ENCODE peak calls at places on chromosomes 11 and 22, in four cellular contexts. G is adipocyte, Q is NCI-H1105, E is NCI-H774. H is an unnamed sample.

GRCh38 chr11:68004551-68005335 is 846 bp upstream of the UNC93B1 start:
- DNase-seq in Q (no peak), G (no peak), E (no peak), H (no peak)

GRCh38 chr11:111334495-111335123 is 36.3 kb downstream of the POU2AF3 start:
- DNase-seq in E (peak), G (no peak), Q (peak), H (no peak)

GRCh38 chr22:39153220-39153860 is 860 bp upstream of the CBX7 start:
- DNase-seq in Q (no peak), G (no peak), E (no peak), H (no peak)

GRCh38 chr11:129750343-129751292 is 65.0 kb upstream of the TMEM45B start:
- DNase-seq in E (peak), Q (peak), G (peak), H (peak)

GRCh38 chr22:20003304-20003703 is 13.3 kb downstream of the ARVCF start:
- DNase-seq in E (no peak), Q (no peak), G (no peak), H (no peak)

GRCh38 chr11:73218106-73218829 is at the start of gene P2RY2:
- DNase-seq in Q (no peak), G (peak), E (no peak), H (no peak)

GRCh38 chr11:35688023-35688422 is 25.4 kb downstream of the TRIM44 start:
- DNase-seq in Q (no peak), E (no peak), G (no peak), H (no peak)

GRCh38 chr22:31738566-31738965 is 11.4 kb downstream of the PRR14L start:
- DNase-seq in G (no peak), E (no peak), Q (no peak), H (no peak)

GRCh38 chr11:12983331-12983730 is 25.8 kb upstream of the RASSF10 start:
- DNase-seq in E (no peak), G (no peak), Q (no peak), H (no peak)

GRCh38 chr11:8988329-8989234 is 15.2 kb downstream of the NRIP3 start:
- DNase-seq in E (no peak), G (peak), Q (no peak), H (no peak)

GRCh38 chr22:41695211-41695610 is 4.1 kb upstream of the MEI1 start:
- DNase-seq in Q (no peak), G (no peak), E (no peak), H (no peak)

GRCh38 chr11:74672332-74672955 is 58.8 kb downstream of the CHRDL2 start:
- DNase-seq in E (no peak), Q (no peak), G (no peak), H (no peak)

GRCh38 chr11:70934999-70935768 is 317.2 kb downstream of the SHANK2 start:
- DNase-seq in Q (no peak), G (peak), E (no peak), H (no peak)

GRCh38 chr11:43327987-43328386 is 16.2 kb downstream of the API5 start:
- DNase-seq in G (peak), Q (peak), E (no peak), H (peak)